ENCODE peak calls at places on chromosomes 6 and 20, in nine cellular contexts. J is sigmoid colon, U is GM12892, E is suprapubic skin, Y is HCT116, Q is stomach, R is upper lobe of left lung, A is endothelial cell of umbilical vein, H is K562. F is an unnamed sample.

GRCh38 chr6:11089695-11090094 is 3.9 kb upstream of the SMIM13 start:
- DNase-seq in J (no peak), U (no peak), E (no peak), Y (no peak), Q (no peak), R (no peak), A (no peak), H (no peak), F (no peak)

GRCh38 chr6:111727798-111728197 is 122.1 kb upstream of the TRAF3IP2 start:
- DNase-seq in J (no peak), U (no peak), E (no peak), Y (peak; percentile 16), Q (no peak), R (no peak), A (no peak), H (peak; percentile 41), F (no peak)

GRCh38 chr6:12804967-12805645 is 88.5 kb downstream of the PHACTR1 start:
- DNase-seq in J (no peak), U (no peak), E (no peak), Y (no peak), Q (no peak), R (no peak), A (no peak), H (no peak), F (no peak)

GRCh38 chr20:3203315-3204123 is 963 bp downstream of the DDRGK1 start:
- DNase-seq in J (no peak), U (no peak), E (no peak), Y (no peak), Q (peak; percentile 33), R (no peak), A (peak; percentile 24), H (peak; percentile 59), F (peak; percentile 51)

GRCh38 chr20:22795897-22796296 is 211.5 kb upstream of the FOXA2 start:
- DNase-seq in J (peak; percentile 89), U (no peak), E (peak; percentile 81), Y (peak; percentile 37), Q (peak; percentile 28), R (no peak), A (peak; percentile 98), H (no peak), F (no peak)

GRCh38 chr20:63706852-63707557 is 771 bp downstream of the ARFRP1 start:
- DNase-seq in J (peak; percentile 73), U (peak; percentile 60), E (peak; percentile 80), Y (no peak), Q (no peak), R (peak; percentile 82), A (peak; percentile 39), H (peak; percentile 53), F (peak; percentile 68)

GRCh38 chr20:35698298-35699126 is 640 bp downstream of the NFS1 start:
- DNase-seq in J (peak; percentile 53), U (no peak), E (no peak), Y (no peak), Q (peak; percentile 17), R (peak; percentile 48), A (peak; percentile 28), H (peak; percentile 50), F (no peak)

GRCh38 chr6:13918686-13919085 is 6.1 kb upstream of the RNF182 start:
- DNase-seq in J (no peak), U (no peak), E (no peak), Y (no peak), Q (no peak), R (no peak), A (no peak), H (no peak), F (no peak)

GRCh38 chr6:136503303-136503702 is 46.9 kb downstream of the MAP7 start:
- DNase-seq in J (no peak), U (no peak), E (no peak), Y (no peak), Q (no peak), R (no peak), A (no peak), H (no peak), F (no peak)

GRCh38 chr6:110528051-110528929 is 51.9 kb upstream of the SLC22A16 start:
- DNase-seq in J (no peak), U (no peak), E (no peak), Y (peak; percentile 56), Q (peak; percentile 54), R (no peak), A (peak; percentile 91), H (peak; percentile 51), F (peak; percentile 30)

GRCh38 chr6:110530671-110531070 is 54.3 kb upstream of the SLC22A16 start:
- DNase-seq in J (no peak), U (no peak), E (no peak), Y (no peak), Q (no peak), R (no peak), A (no peak), H (no peak), F (no peak)

GRCh38 chr6:110528930-110529325 is 52.5 kb upstream of the SLC22A16 start:
- DNase-seq in J (no peak), U (no peak), E (no peak), Y (no peak), Q (no peak), R (no peak), A (no peak), H (no peak), F (no peak)

GRCh38 chr6:110529355-110529754 is 52.9 kb upstream of the SLC22A16 start:
- DNase-seq in J (no peak), U (no peak), E (no peak), Y (no peak), Q (no peak), R (no peak), A (peak; percentile 52), H (no peak), F (no peak)

GRCh38 chr6:110529907-110530306 is 53.5 kb upstream of the SLC22A16 start:
- DNase-seq in J (no peak), U (no peak), E (no peak), Y (no peak), Q (no peak), R (no peak), A (no peak), H (no peak), F (no peak)
- TF ChIP-seq POLR2A in J (no peak), U (no peak), E (no peak), Y (no peak), Q (no peak), R (no peak), A (no peak), H (no peak), F (no peak)

GRCh38 chr6:42101186-42101657 is 41.2 kb downstream of the C6orf132 start:
- DNase-seq in J (peak; percentile 69), U (no peak), E (no peak), Y (no peak), Q (peak; percentile 58), R (no peak), A (no peak), H (no peak), F (no peak)

GRCh38 chr6:42095776-42096541 is 45.6 kb downstream of the TAF8 start:
- DNase-seq in J (no peak), U (no peak), E (no peak), Y (no peak), Q (peak; percentile 41), R (no peak), A (no peak), H (no peak), F (no peak)

GRCh38 chr6:42100029-42100901 is 42.2 kb downstream of the C6orf132 start:
- DNase-seq in J (no peak), U (no peak), E (no peak), Y (no peak), Q (no peak), R (no peak), A (peak; percentile 17), H (peak; percentile 60), F (no peak)

GRCh38 chr6:42103218-42103617 is 39.2 kb downstream of the C6orf132 start:
- DNase-seq in J (no peak), U (no peak), E (no peak), Y (no peak), Q (no peak), R (no peak), A (no peak), H (no peak), F (no peak)

DNA sequence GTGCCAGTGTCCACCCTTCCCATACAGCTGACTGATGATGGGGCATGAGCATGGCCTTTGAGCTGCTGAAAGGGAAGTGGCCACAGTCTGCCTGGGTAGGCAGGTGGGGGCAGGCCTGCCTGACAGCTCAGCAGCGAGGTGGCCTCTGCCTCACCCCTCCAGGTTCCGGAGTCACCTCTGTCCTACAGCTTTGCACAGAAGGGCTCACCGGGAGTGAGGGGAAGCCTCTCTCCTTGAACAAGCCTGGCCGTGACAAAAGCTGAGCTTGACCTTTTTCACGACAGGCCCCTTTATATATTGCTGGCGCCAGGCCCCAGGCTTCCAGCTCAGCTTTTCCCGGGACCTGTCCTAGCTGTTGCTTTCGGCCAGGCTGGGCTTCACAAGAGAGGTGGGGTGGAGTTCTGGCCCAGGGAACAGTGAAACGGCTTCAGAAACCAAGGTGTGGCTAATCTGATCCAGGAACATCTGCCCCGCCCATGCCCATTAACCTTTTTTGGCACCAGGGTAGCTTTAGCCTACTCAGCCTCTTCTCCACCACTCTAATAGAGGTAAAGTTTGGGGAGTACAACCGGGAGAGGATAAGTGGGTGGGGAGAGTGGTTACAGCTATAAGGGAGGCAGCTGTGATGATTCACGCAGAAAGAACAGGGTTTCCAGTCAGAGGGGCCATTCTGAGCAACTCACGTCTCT is 42.9 kb downstream of the C6orf132 start:
- DNase-seq in J (no peak), U (no peak), E (no peak), Y (no peak), Q (peak; percentile 88), R (no peak), A (no peak), H (peak; percentile 44), F (no peak)
- TF ChIP-seq POLR2AphosphoS5 in J (no peak), U (no peak), E (no peak), Y (peak; percentile 36), Q (no peak), R (peak; percentile 24), A (no peak), H (no peak), F (no peak)

GRCh38 chr20:34676642-34677373 is at the start of gene PIGU:
- DNase-seq in J (peak; percentile 96), U (peak; percentile 91), E (peak; percentile 95), Y (peak; percentile 91), Q (peak; percentile 97), R (peak; percentile 99), A (peak; percentile 97), H (peak; percentile 96), F (peak; percentile 86)
- TF ChIP-seq POLR2A in J (peak; percentile 39), U (peak; percentile 85), E (no peak), Y (peak; percentile 83), Q (no peak), R (no peak), A (peak; percentile 47), H (peak; percentile 93), F (peak; percentile 90)

GRCh38 chr6:26224547-26224912 is 137.3 kb downstream of the HFE start:
- DNase-seq in J (no peak), U (no peak), E (no peak), Y (no peak), Q (no peak), R (no peak), A (no peak), H (no peak), F (no peak)

GRCh38 chr6:26224940-26225847 is 138.0 kb downstream of the HFE start:
- DNase-seq in J (no peak), U (no peak), E (no peak), Y (no peak), Q (no peak), R (peak; percentile 76), A (peak; percentile 89), H (no peak), F (no peak)

GRCh38 chr6:26223213-26223612 is 136.0 kb downstream of the HFE start:
- DNase-seq in J (no peak), U (no peak), E (no peak), Y (no peak), Q (no peak), R (no peak), A (no peak), H (no peak), F (no peak)

GRCh38 chr6:26222587-26222986 is 135.4 kb downstream of the HFE start:
- DNase-seq in J (no peak), U (no peak), E (no peak), Y (no peak), Q (no peak), R (no peak), A (no peak), H (no peak), F (no peak)

GRCh38 chr6:26223677-26224546 is 136.7 kb downstream of the HFE start:
- DNase-seq in J (peak; percentile 89), U (no peak), E (no peak), Y (peak; percentile 91), Q (peak; percentile 75), R (no peak), A (peak; percentile 94), H (no peak), F (no peak)
- TF ChIP-seq POLR2AphosphoS5 in J (peak; percentile 54), U (peak; percentile 20), E (no peak), Y (peak; percentile 72), Q (peak; percentile 23), R (peak; percentile 34), A (no peak), H (no peak), F (no peak)